ENCODE peak calls at places on chromosomes 2 and 18, in seven cellular contexts. U is PC-9, G is DND-41, R is IMR-90, X is SK-N-SH, O is neural progenitor cell, W is K562. A is an unnamed sample.

GRCh38 chr2:109690822-109691541 is 76.8 kb downstream of the SOWAHC start:
- DNase-seq in X (no peak), U (peak; percentile 61), R (peak; percentile 22), G (no peak), O (no peak), W (no peak), A (peak; percentile 17)

GRCh38 chr2:63047534-63048281 is 2.9 kb upstream of the OTX1 start:
- DNase-seq in U (no peak), X (peak; percentile 63), O (peak; percentile 76), R (no peak), W (no peak), G (no peak), A (no peak)

GRCh38 chr2:44325897-44326296 is 35.4 kb downstream of the PREPL start:
- DNase-seq in O (no peak), R (no peak), U (no peak), W (no peak), X (no peak), G (no peak), A (no peak)

GRCh38 chr2:10331702-10332401 is 29.1 kb downstream of the HPCAL1 start:
- DNase-seq in U (no peak), R (no peak), O (no peak), G (no peak), X (no peak), W (peak; percentile 46), A (no peak)

GRCh38 chr2:33292981-33293586 is 183.4 kb upstream of the RASGRP3 start:
- DNase-seq in U (no peak), W (no peak), G (no peak), R (no peak), O (no peak), X (no peak), A (peak; percentile 65)

GRCh38 chr2:73156539-73157124 is 43.9 kb upstream of the RAB11FIP5 start:
- DNase-seq in G (no peak), X (peak; percentile 83), O (peak; percentile 87), W (peak; percentile 67), R (peak; percentile 62), U (peak; percentile 34), A (peak; percentile 64)

GRCh38 chr2:82182270-82182669 is 1877.7 kb upstream of the LRRTM1 start:
- DNase-seq in X (no peak), G (no peak), W (no peak), U (no peak), R (no peak), O (no peak), A (no peak)

GRCh38 chr2:85811173-85811849 is 57.5 kb downstream of the ATOH8 start:
- DNase-seq in R (peak; percentile 45), U (no peak), O (no peak), X (no peak), W (no peak), G (no peak), A (peak; percentile 70)

GRCh38 chr2:10305254-10305635 is 2.5 kb downstream of the HPCAL1 start:
- DNase-seq in G (peak; percentile 80), W (no peak), U (peak; percentile 34), R (no peak), X (no peak), O (no peak), A (peak; percentile 54)

GRCh38 chr2:70958759-70959158 is 19.7 kb upstream of the ANKRD53 start:
- DNase-seq in R (no peak), X (no peak), W (no peak), G (no peak), U (no peak), O (no peak), A (no peak)

GRCh38 chr18:49959176-49959575 is 145.8 kb upstream of the ACAA2 start:
- DNase-seq in R (no peak), O (no peak), G (no peak), U (no peak), W (no peak), X (no peak), A (no peak)

GRCh38 chr18:21241224-21242131 is 554 bp upstream of the GREB1L start:
- DNase-seq in R (no peak), O (peak; percentile 78), W (no peak), X (peak; percentile 38), U (peak; percentile 12), G (no peak), A (no peak)

GRCh38 chr2:16693854-16694253 is 28.2 kb upstream of the CYRIA start:
- DNase-seq in R (no peak), O (no peak), W (peak; percentile 36), G (no peak), X (no peak), U (no peak), A (no peak)

GRCh38 chr2:217899231-217900009 is 103.4 kb downstream of the TNS1 start:
- DNase-seq in X (peak; percentile 76), U (peak; percentile 69), O (peak; percentile 80), G (no peak), W (peak; percentile 56), R (peak; percentile 91), A (peak; percentile 84)

GRCh38 chr2:171703574-171704347 is 16.5 kb downstream of the DYNC1I2 start:
- DNase-seq in R (peak; percentile 56), X (peak; percentile 40), W (peak; percentile 59), U (peak; percentile 10), G (no peak), O (peak; percentile 60), A (peak; percentile 59)

GRCh38 chr18:1011342-1011741 is 106.7 kb downstream of the ADCYAP1 start:
- DNase-seq in R (no peak), W (no peak), G (no peak), X (no peak), O (no peak), U (no peak), A (no peak)

GRCh38 chr18:1002653-1003178 is 98.0 kb downstream of the ADCYAP1 start:
- DNase-seq in G (no peak), O (no peak), U (no peak), W (peak; percentile 15), R (no peak), X (no peak), A (peak; percentile 15)

GRCh38 chr18:1006309-1006708 is 101.6 kb downstream of the ADCYAP1 start:
- DNase-seq in R (no peak), G (no peak), U (no peak), O (no peak), X (no peak), W (peak; percentile 40), A (no peak)

GRCh38 chr18:1003499-1003898 is 98.8 kb downstream of the ADCYAP1 start:
- DNase-seq in R (no peak), W (no peak), U (no peak), G (no peak), X (no peak), O (no peak), A (no peak)

DNA sequence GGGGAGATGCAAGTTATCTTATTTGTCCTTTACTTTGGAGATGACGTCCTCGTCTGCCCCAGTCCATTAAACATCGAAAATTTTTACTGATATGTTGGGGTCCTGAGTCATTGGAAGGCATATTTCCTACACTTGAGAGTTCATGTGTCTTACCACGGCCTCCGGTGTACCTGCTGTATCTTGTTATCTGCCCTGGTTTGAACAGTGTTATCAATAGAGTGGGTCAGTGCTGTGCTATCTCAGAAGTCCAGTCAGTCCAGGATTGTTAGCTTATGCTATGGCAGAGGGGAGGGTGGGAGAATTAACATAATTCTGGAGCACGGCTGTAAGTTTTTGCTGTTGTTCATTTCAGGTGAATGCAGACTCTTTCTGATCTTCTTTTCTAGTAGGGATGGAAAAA is 102.3 kb downstream of the ADCYAP1 start:
- DNase-seq in G (no peak), O (no peak), R (no peak), X (no peak), W (peak; percentile 47), U (no peak), A (no peak)
- H3K27ac ChIP-seq in G (no peak overlapping the region), O (no peak overlapping the region), R (no peak overlapping the region), X (no peak overlapping the region), W (no peak overlapping the region), U (no peak overlapping the region), A (no peak overlapping the region)

DNA sequence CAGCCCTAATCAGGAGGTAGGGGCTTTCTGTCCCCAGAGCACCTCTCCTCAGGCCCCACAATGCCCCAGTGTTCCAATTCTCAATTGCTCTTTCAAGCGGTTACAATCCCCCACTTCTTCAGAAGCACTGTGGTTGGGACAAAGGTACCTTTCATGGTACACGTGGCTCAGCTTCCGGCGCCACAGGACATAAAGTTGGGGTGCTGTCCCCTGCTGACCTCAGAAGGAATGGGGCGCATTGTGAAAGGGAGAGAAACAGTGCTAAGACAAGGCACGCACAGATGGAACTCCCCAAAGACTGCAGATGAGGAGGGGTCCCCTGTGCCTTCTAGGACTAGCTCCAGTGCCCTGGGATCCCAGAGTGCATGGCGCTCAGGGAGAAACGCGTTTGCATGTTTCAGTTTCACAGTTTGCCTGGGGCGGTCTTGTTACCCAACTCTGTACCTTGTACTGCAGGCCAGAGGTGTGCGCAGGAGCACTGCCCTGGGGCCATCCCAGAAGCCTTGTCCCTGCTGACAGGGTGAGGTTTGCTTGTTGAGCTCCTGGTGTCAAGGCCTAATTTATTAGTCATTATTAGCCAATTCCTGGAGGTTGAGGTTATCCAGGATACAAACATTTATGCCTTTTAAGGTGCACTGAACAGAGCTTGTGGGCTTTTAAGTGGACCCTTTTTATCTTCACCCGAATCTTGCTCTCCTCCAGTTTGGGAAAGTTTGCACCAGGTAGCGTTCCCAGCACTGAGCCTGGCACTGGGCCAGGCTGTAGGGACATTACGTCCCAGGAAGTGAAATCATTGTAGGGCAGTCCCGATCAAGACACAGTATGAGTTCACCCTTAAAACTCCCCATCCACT is 7.6 kb downstream of the CNDP1 start:
- DNase-seq in G (no peak), W (no peak), R (no peak), X (no peak), U (peak; percentile 77), O (no peak), A (no peak)
- H3K4me3 ChIP-seq in G (no peak overlapping the region), W (no peak overlapping the region), R (no peak overlapping the region), X (no peak overlapping the region), U (peak overlapping the region; percentile 17), O (no peak overlapping the region), A (no peak overlapping the region)

DNA sequence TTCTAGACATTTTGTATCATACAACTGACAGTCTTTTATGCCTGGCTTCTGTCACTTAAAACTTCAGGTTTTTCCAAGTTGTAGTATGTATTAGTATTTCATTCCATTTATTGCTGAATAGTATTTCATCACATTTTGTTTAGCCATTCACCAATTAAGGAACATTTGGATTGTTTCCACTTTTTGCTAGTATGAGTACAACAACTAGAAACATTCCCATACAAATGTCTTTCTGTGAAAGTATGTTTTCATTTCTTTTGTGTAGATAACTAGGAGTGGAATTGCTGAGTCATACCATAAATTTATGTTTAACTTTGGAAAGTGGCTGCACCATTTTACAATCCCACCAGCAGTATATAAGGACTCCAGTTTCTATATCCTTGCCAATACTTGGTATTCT is 135.9 kb downstream of the ATAD2B start:
- DNase-seq in R (peak; percentile 91), X (no peak), G (no peak), O (no peak), W (peak; percentile 34), U (no peak), A (peak; percentile 96)
- H3K4me2 ChIP-seq in R (peak overlapping the region; percentile 56), X (no peak overlapping the region), G (no peak overlapping the region), O (no peak overlapping the region), W (peak overlapping the region; percentile 42), U (peak overlapping the region; percentile 50), A (peak overlapping the region; percentile 29)

GRCh38 chr2:233384811-233385488 is 30.7 kb downstream of the DGKD start:
- DNase-seq in U (peak; percentile 37), R (no peak), O (no peak), W (no peak), G (no peak), X (no peak), A (peak; percentile 15)

GRCh38 chr2:233385489-233386044 is 31.3 kb downstream of the DGKD start:
- DNase-seq in W (peak; percentile 33), G (no peak), O (no peak), R (no peak), X (no peak), U (no peak), A (peak; percentile 28)

GRCh38 chr2:233386382-233387041 is 32.2 kb downstream of the DGKD start:
- DNase-seq in O (no peak), G (no peak), W (no peak), U (no peak), X (no peak), R (peak; percentile 51), A (peak; percentile 83)

GRCh38 chr2:233381013-233381995 is 27.0 kb downstream of the DGKD start:
- DNase-seq in U (no peak), O (no peak), W (no peak), X (no peak), G (no peak), R (no peak), A (no peak)

GRCh38 chr2:233384017-233384416 is 29.7 kb downstream of the DGKD start:
- DNase-seq in R (no peak), X (peak; percentile 55), W (peak; percentile 56), O (no peak), U (no peak), G (no peak), A (no peak)
- H3K27ac ChIP-seq in R (no peak overlapping the region), X (no peak overlapping the region), W (no peak overlapping the region), O (no peak overlapping the region), U (peak overlapping the region; percentile 30), G (no peak overlapping the region), A (no peak overlapping the region)

A was measured in fibroblast of lung.